ENCODE peak calls at places on chromosomes 12 and 14, in four cellular contexts. One of them, this sample, is unnamed.

GRCh38 chr14:104321151-104322130 is 183.1 kb downstream of the KIF26A start:
- DNase-seq in sigmoid colon: peak
- DNase-seq in K562: no peak
- DNase-seq in A549: no peak
- DNase-seq in this sample: no peak

GRCh38 chr12:51342416-51342815 is 4.1 kb downstream of the CELA1 start:
- DNase-seq in sigmoid colon: no peak
- DNase-seq in K562: no peak
- DNase-seq in A549: no peak
- DNase-seq in this sample: no peak

GRCh38 chr12:27780612-27781408 is 774 bp upstream of the MANSC4 start:
- DNase-seq in sigmoid colon: peak
- DNase-seq in K562: peak
- DNase-seq in A549: peak
- DNase-seq in this sample: no peak

GRCh38 chr12:10278104-10278503 is 29.6 kb upstream of the KLRD1 start:
- DNase-seq in sigmoid colon: no peak
- DNase-seq in K562: no peak
- DNase-seq in A549: no peak
- DNase-seq in this sample: no peak

GRCh38 chr14:77199590-77199989 is 18.0 kb downstream of the TMEM63C start:
- DNase-seq in sigmoid colon: no peak
- DNase-seq in K562: no peak
- DNase-seq in A549: no peak
- DNase-seq in this sample: no peak

GRCh38 chr14:104302794-104303405 is 164.5 kb downstream of the KIF26A start:
- DNase-seq in sigmoid colon: no peak
- DNase-seq in K562: no peak
- DNase-seq in A549: no peak
- DNase-seq in this sample: no peak

GRCh38 chr12:11015775-11016430 is 6.5 kb downstream of the TAS2R19 start:
- DNase-seq in sigmoid colon: no peak
- DNase-seq in K562: no peak
- DNase-seq in A549: peak
- DNase-seq in this sample: no peak

GRCh38 chr12:3022411-3022810 is 54.8 kb upstream of the TSPAN9 start:
- DNase-seq in sigmoid colon: no peak
- DNase-seq in K562: no peak
- DNase-seq in A549: no peak
- DNase-seq in this sample: no peak

GRCh38 chr12:117042171-117042809 is 56.9 kb downstream of the TESC start:
- DNase-seq in sigmoid colon: no peak
- DNase-seq in K562: peak
- DNase-seq in A549: peak
- DNase-seq in this sample: no peak

GRCh38 chr14:26835949-26836570 is 238.2 kb upstream of the NOVA1 start:
- DNase-seq in sigmoid colon: no peak
- DNase-seq in K562: no peak
- DNase-seq in A549: no peak
- DNase-seq in this sample: no peak

GRCh38 chr12:129467289-129467688 is 436.5 kb downstream of the TMEM132D start:
- DNase-seq in sigmoid colon: no peak
- DNase-seq in K562: peak
- DNase-seq in A549: no peak
- DNase-seq in this sample: no peak

GRCh38 chr14:74922752-74923401 is at the start of gene RPS6KL1:
- DNase-seq in sigmoid colon: peak
- DNase-seq in K562: peak
- DNase-seq in A549: peak
- DNase-seq in this sample: no peak

GRCh38 chr12:108214486-108214885 is 85.4 kb downstream of the WSCD2 start:
- DNase-seq in sigmoid colon: no peak
- DNase-seq in K562: peak
- DNase-seq in A549: no peak
- DNase-seq in this sample: no peak

GRCh38 chr12:45042599-45042998 is 8.3 kb downstream of the DBX2 start:
- DNase-seq in sigmoid colon: no peak
- DNase-seq in K562: no peak
- DNase-seq in A549: no peak
- DNase-seq in this sample: no peak

GRCh38 chr14:70917633-70918032 is 10.4 kb downstream of the PCNX1 start:
- DNase-seq in sigmoid colon: no peak
- DNase-seq in K562: no peak
- DNase-seq in A549: no peak
- DNase-seq in this sample: no peak

GRCh38 chr12:65278576-65279386 is at the start of gene MSRB3:
- DNase-seq in sigmoid colon: peak
- DNase-seq in K562: peak
- DNase-seq in A549: peak
- DNase-seq in this sample: no peak

GRCh38 chr12:50614167-50614762 is 109.5 kb downstream of the DIP2B start:
- DNase-seq in sigmoid colon: no peak
- DNase-seq in K562: peak
- DNase-seq in A549: no peak
- DNase-seq in this sample: no peak

GRCh38 chr12:4148418-4149056 is 125.0 kb upstream of the CCND2 start:
- DNase-seq in sigmoid colon: peak
- DNase-seq in K562: no peak
- DNase-seq in A549: no peak
- DNase-seq in this sample: peak

GRCh38 chr12:14193623-14194022 is 171.9 kb upstream of the ATF7IP start:
- DNase-seq in sigmoid colon: no peak
- DNase-seq in K562: no peak
- DNase-seq in A549: no peak
- DNase-seq in this sample: no peak

GRCh38 chr14:60753264-60754126 is 18.9 kb downstream of the MNAT1 start:
- DNase-seq in sigmoid colon: no peak
- DNase-seq in K562: peak
- DNase-seq in A549: no peak
- DNase-seq in this sample: no peak
- TF ChIP-seq EP300 in sigmoid colon: no peak
- TF ChIP-seq EP300 in K562: no peak
- TF ChIP-seq EP300 in A549: no peak
- TF ChIP-seq EP300 in this sample: no peak

GRCh38 chr12:124828264-124829007 is 35.2 kb downstream of the SCARB1 start:
- DNase-seq in sigmoid colon: no peak
- DNase-seq in K562: no peak
- DNase-seq in A549: peak
- DNase-seq in this sample: no peak

GRCh38 chr12:124827588-124828184 is 36.0 kb downstream of the SCARB1 start:
- DNase-seq in sigmoid colon: no peak
- DNase-seq in K562: no peak
- DNase-seq in A549: peak
- DNase-seq in this sample: no peak

GRCh38 chr12:124830306-124830705 is 33.4 kb downstream of the SCARB1 start:
- DNase-seq in sigmoid colon: no peak
- DNase-seq in K562: no peak
- DNase-seq in A549: no peak
- DNase-seq in this sample: no peak

GRCh38 chr12:124829708-124830304 is 33.9 kb downstream of the SCARB1 start:
- DNase-seq in sigmoid colon: no peak
- DNase-seq in K562: peak
- DNase-seq in A549: peak
- DNase-seq in this sample: no peak

DNA sequence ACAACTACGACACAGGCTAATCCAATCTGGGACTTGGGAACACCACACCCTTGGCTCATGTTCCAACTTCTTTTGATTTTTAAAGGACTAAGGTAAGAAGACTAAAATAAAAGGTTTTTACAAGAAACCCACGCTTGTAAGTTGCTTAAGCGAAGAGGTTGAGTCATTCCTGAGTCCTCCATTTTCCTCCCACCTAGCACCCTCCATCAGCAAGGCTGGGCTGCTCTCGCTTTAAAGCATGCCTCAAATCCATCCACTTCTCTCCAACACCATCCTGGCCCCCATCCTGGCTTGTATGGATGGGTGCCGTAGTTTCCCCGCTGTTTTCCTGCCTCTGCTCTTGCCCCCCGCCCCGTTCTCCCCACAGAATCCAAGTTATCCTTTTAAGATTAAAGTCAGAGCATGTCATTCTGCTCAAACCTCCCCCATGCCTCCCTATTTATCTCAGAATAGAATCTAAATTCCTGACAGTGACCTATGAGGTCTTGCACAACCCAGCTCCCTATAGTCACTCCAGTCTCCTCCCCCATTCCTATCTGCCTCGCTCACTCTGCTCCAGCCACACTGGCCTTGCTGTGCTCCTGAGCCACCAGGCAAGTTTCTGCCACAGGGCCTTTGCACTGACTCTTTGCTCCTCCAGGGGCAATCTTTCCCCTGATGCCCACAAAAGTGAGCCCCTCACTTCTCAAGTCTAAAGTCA is 34.5 kb downstream of the SCARB1 start:
- DNase-seq in sigmoid colon: no peak
- DNase-seq in K562: peak
- DNase-seq in A549: peak
- DNase-seq in this sample: no peak
- TF ChIP-seq CTCF in sigmoid colon: no peak
- TF ChIP-seq CTCF in K562: no peak
- TF ChIP-seq CTCF in A549: no peak
- TF ChIP-seq CTCF in this sample: no peak

GRCh38 chr12:92505373-92506340 is 197.1 kb upstream of the PLEKHG7 start:
- DNase-seq in sigmoid colon: peak
- DNase-seq in K562: peak
- DNase-seq in A549: no peak
- DNase-seq in this sample: no peak
- TF ChIP-seq EP300 in sigmoid colon: no peak
- TF ChIP-seq EP300 in K562: no peak
- TF ChIP-seq EP300 in A549: no peak
- TF ChIP-seq EP300 in this sample: no peak

GRCh38 chr14:54001189-54001878 is 44.7 kb upstream of the BMP4 start:
- DNase-seq in sigmoid colon: no peak
- DNase-seq in K562: no peak
- DNase-seq in A549: peak
- DNase-seq in this sample: no peak
- TF ChIP-seq CTCF in sigmoid colon: no peak
- TF ChIP-seq CTCF in K562: no peak
- TF ChIP-seq CTCF in A549: no peak
- TF ChIP-seq CTCF in this sample: no peak